ENCODE peak calls at places on chromosomes 2 and 18, in six cellular contexts. C is cardiac fibroblast, X is right cardiac atrium, N is mucosa of descending colon, P is AG09309, V is body of pancreas. K is an unnamed sample.

GRCh38 chr2:19819097-19820065 is 82.4 kb downstream of the TTC32 start:
- DNase-seq in X (peak), V (no peak), N (no peak), C (peak), P (peak), K (peak)

GRCh38 chr2:43524180-43524965 is 71.5 kb downstream of the THADA start:
- DNase-seq in C (no peak), X (no peak), N (no peak), P (no peak), V (no peak), K (peak)

GRCh38 chr18:79982736-79983135 is 5.6 kb downstream of the TXNL4A start:
- DNase-seq in V (peak), P (no peak), X (no peak), C (peak), N (no peak), K (no peak)

GRCh38 chr2:66436546-66436945 is 1.6 kb downstream of the MEIS1 start:
- DNase-seq in N (no peak), P (no peak), X (no peak), C (no peak), V (no peak), K (peak)

GRCh38 chr2:109210431-109211200 is 81.6 kb downstream of the SH3RF3 start:
- DNase-seq in X (peak), N (no peak), C (peak), V (no peak), P (no peak), K (no peak)

GRCh38 chr2:19902272-19902730 is 518 bp upstream of the TTC32 start:
- DNase-seq in P (no peak), V (no peak), N (no peak), C (peak), X (no peak), K (no peak)

GRCh38 chr2:126953483-126953882 is 54.8 kb downstream of the TEX51 start:
- DNase-seq in N (no peak), V (no peak), P (no peak), C (no peak), X (no peak), K (no peak)

GRCh38 chr2:241534701-241535375 is 23.7 kb upstream of the BOK start:
- DNase-seq in N (no peak), V (no peak), X (no peak), P (no peak), C (no peak), K (no peak)

GRCh38 chr2:128198666-128199065 is 107.7 kb downstream of the UGGT1 start:
- DNase-seq in X (peak), P (no peak), N (no peak), C (peak), V (no peak), K (peak)

GRCh38 chr18:11761553-11761952 is 72.5 kb downstream of the GNAL start:
- DNase-seq in N (no peak), V (no peak), P (no peak), X (no peak), C (no peak), K (no peak)

GRCh38 chr2:101374821-101375561 is 12.3 kb downstream of the CREG2 start:
- DNase-seq in P (no peak), C (no peak), N (no peak), V (no peak), X (no peak), K (no peak)

GRCh38 chr2:202717598-202718310 is 83.0 kb downstream of the FAM117B start:
- DNase-seq in V (no peak), P (no peak), C (no peak), N (no peak), X (no peak), K (no peak)

GRCh38 chr2:20618886-20619521 is 31.9 kb downstream of the HS1BP3 start:
- DNase-seq in V (no peak), N (peak), X (peak), P (no peak), C (no peak), K (no peak)

GRCh38 chr18:29083545-29083944 is 906.6 kb upstream of the CDH2 start:
- DNase-seq in N (no peak), C (peak), V (no peak), X (peak), P (no peak), K (no peak)

GRCh38 chr2:120434487-120434886 is 88.6 kb downstream of the INHBB start:
- DNase-seq in V (no peak), C (peak), P (peak), X (no peak), N (no peak), K (no peak)

GRCh38 chr2:178923546-178923945 is 116.3 kb upstream of the TTN start:
- DNase-seq in P (no peak), X (no peak), N (no peak), V (no peak), C (no peak), K (no peak)

GRCh38 chr2:201070966-201071304 is 536 bp downstream of the HYCC2 start:
- DNase-seq in X (no peak), N (no peak), P (no peak), C (peak), V (no peak), K (no peak)

GRCh38 chr2:127166221-127166860 is 53.8 kb downstream of the CYP27C1 start:
- DNase-seq in P (no peak), X (no peak), N (no peak), V (no peak), C (no peak), K (no peak)

GRCh38 chr2:118576109-118576855 is 271.2 kb downstream of the EN1 start:
- DNase-seq in C (no peak), P (no peak), X (peak), V (no peak), N (no peak), K (no peak)

GRCh38 chr2:104919127-104919526 is 65.2 kb downstream of the POU3F3 start:
- DNase-seq in P (no peak), V (no peak), C (no peak), X (no peak), N (no peak), K (peak)

GRCh38 chr18:56173542-56174220 is 464.7 kb downstream of the TXNL1 start:
- DNase-seq in P (peak), C (no peak), N (no peak), X (no peak), V (no peak), K (no peak)

GRCh38 chr2:136134126-136134525 is 16.2 kb upstream of the CXCR4 start:
- DNase-seq in N (no peak), V (no peak), P (no peak), C (no peak), X (no peak), K (no peak)

GRCh38 chr2:140362361-140362760 is 1582.2 kb upstream of the NXPH2 start:
- DNase-seq in N (no peak), X (no peak), C (no peak), P (no peak), V (no peak), K (no peak)

GRCh38 chr2:19543271-19544019 is 185.0 kb upstream of the OSR1 start:
- DNase-seq in C (peak), N (no peak), X (no peak), V (no peak), P (peak), K (no peak)

GRCh38 chr2:218217366-218218309 is 649 bp downstream of the ARPC2 start:
- DNase-seq in X (peak), N (peak), P (no peak), V (peak), C (peak), K (peak)

GRCh38 chr2:210162466-210163124 is 8.6 kb downstream of the KANSL1L start:
- DNase-seq in V (no peak), P (no peak), X (no peak), C (no peak), N (no peak), K (no peak)

GRCh38 chr18:21444465-21445023 is 156.0 kb downstream of the ESCO1 start:
- DNase-seq in P (peak), V (peak), N (no peak), X (no peak), C (peak), K (peak)

GRCh38 chr18:44156816-44157215 is 523.9 kb upstream of the SETBP1 start:
- DNase-seq in V (no peak), C (no peak), X (no peak), P (no peak), N (no peak), K (no peak)

GRCh38 chr18:9802175-9802747 is 83.5 kb upstream of the TXNDC2 start:
- DNase-seq in N (no peak), P (no peak), C (no peak), V (no peak), X (no peak), K (no peak)

GRCh38 chr2:240322231-240322955 is 113.1 kb upstream of the GPC1 start:
- DNase-seq in P (no peak), C (peak), V (no peak), X (no peak), N (no peak), K (no peak)

GRCh38 chr2:173451137-173451536 is 96.5 kb downstream of the CDCA7 start:
- DNase-seq in X (no peak), N (no peak), C (no peak), P (no peak), V (no peak), K (peak)

GRCh38 chr2:50018938-50019337 is 864.6 kb upstream of the FSHR start:
- DNase-seq in N (no peak), X (no peak), C (no peak), P (no peak), V (no peak), K (no peak)

GRCh38 chr2:207765541-207765940 is 4.2 kb downstream of the FZD5 start:
- DNase-seq in X (no peak), V (peak), P (no peak), N (no peak), C (no peak), K (no peak)

GRCh38 chr2:61949458-61950107 is 44.1 kb downstream of the COMMD1 start:
- DNase-seq in C (no peak), X (no peak), N (no peak), P (no peak), V (no peak), K (no peak)

GRCh38 chr2:8231909-8232308 is 449.9 kb upstream of the ID2 start:
- DNase-seq in X (no peak), P (no peak), C (no peak), V (no peak), N (no peak), K (no peak)

GRCh38 chr2:5322414-5322813 is 369.8 kb upstream of the SOX11 start:
- DNase-seq in X (no peak), V (no peak), P (no peak), N (no peak), C (no peak), K (no peak)

GRCh38 chr2:163736433-163737168 is 793 bp upstream of the FIGN start:
- DNase-seq in N (peak), V (peak), C (peak), P (no peak), X (peak), K (peak)

GRCh38 chr2:74653589-74653984 is 460 bp upstream of the SEMA4F start:
- DNase-seq in X (no peak), P (no peak), N (no peak), C (no peak), V (no peak), K (no peak)

GRCh38 chr2:74646829-74647482 is 1.2 kb downstream of the M1AP start:
- DNase-seq in X (no peak), P (no peak), C (no peak), N (no peak), V (no peak), K (no peak)

GRCh38 chr2:74646201-74646600 is 1.9 kb downstream of the M1AP start:
- DNase-seq in X (no peak), N (no peak), C (no peak), V (no peak), P (no peak), K (no peak)

GRCh38 chr2:74648009-74648443 is at the start of gene M1AP:
- DNase-seq in X (no peak), N (peak), P (no peak), V (no peak), C (no peak), K (no peak)
- H3K4me3 ChIP-seq in X (no peak), N (no peak), P (no peak), V (no peak), C (peak), K (no peak)

DNA sequence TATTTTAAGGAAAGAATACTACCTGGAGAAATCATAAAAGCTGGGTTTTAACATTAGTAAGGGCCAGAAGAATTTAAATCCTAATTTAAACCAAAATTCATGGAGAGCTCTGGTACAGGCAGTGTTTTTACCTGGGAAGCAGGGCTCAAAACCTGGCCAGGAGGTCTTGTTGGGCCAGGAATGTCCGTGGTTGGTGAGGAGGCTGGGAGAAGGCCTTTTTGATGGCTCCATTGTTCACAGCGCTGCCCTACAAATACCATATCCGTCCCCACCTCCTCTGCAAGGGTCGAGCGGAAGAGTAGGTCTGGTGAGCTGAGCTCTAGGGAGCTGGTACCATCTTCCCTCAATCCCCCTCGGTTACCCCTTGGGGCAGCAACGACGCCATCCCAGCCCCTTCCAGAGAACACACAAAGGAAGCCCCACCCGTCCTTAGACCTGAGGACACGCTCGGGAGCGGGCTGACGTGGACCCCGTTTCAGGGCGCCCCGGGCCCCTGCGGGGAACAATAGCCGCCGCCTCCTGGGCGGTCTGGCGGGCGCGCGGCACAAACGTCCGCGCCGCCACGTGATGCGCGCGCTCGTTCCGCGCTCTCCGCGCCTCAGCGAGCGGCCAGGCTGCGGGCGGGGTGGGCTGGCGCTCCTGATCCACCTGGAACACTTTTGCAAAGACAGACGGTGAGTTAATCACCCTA is 10.7 kb upstream of the HOXD1 start:
- DNase-seq in X (no peak), P (no peak), C (no peak), V (no peak), N (peak), K (no peak)
- H3K4me3 ChIP-seq in X (no peak), P (no peak), C (no peak), V (no peak), N (no peak), K (no peak)

GRCh38 chr2:196268538-196269338 is 97.4 kb upstream of the STK17B start:
- DNase-seq in C (no peak), N (no peak), P (no peak), V (no peak), X (no peak), K (no peak)
- H3K4me3 ChIP-seq in C (no peak), N (no peak), P (no peak), V (no peak), X (no peak), K (no peak)

GRCh38 chr2:24731040-24731439 is 62.2 kb downstream of the PTRHD1 start:
- DNase-seq in V (no peak), N (no peak), P (no peak), C (peak), X (no peak), K (no peak)
- H3K4me3 ChIP-seq in V (no peak), N (no peak), P (no peak), C (no peak), X (no peak), K (no peak)

DNA sequence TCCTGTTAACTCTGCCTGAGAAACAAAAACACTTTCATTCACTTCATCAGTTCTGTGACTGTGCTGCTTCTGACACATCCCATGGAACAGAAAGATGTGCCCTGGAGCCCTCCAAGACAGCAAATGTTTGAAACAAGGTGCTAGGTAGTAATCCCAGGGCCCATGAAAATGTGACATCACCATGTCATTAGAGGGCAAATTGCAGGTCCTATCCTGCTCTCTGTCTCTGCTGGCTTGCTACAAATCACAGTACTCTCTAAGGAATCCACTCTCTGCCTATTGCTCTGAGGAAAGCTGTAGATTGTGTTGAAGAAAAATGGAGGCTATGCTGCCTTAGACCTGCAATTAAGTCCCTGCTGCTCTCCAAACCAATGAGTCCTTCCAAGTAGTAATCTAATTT is 209.6 kb upstream of the PARD3B start:
- DNase-seq in X (no peak), P (no peak), C (no peak), N (no peak), V (no peak), K (peak)
- H3K4me3 ChIP-seq in X (no peak), P (no peak), C (no peak), N (no peak), V (no peak), K (no peak)

GRCh38 chr18:2988041-2988794 is 24.7 kb downstream of the LPIN2 start:
- DNase-seq in N (no peak), P (peak), V (no peak), X (no peak), C (peak), K (no peak)
- H3K4me3 ChIP-seq in N (no peak), P (no peak), V (no peak), X (no peak), C (no peak), K (no peak)

GRCh38 chr18:62403125-62403524 is 78.0 kb downstream of the TNFRSF11A start:
- DNase-seq in N (no peak), X (no peak), V (no peak), C (no peak), P (no peak), K (no peak)

GRCh38 chr18:62404881-62405280 is 79.8 kb downstream of the TNFRSF11A start:
- DNase-seq in C (no peak), X (no peak), N (no peak), V (no peak), P (no peak), K (no peak)

GRCh38 chr18:62409821-62410220 is 84.7 kb downstream of the TNFRSF11A start:
- DNase-seq in P (no peak), V (no peak), N (no peak), X (no peak), C (no peak), K (no peak)

GRCh38 chr18:62412248-62412979 is 87.3 kb downstream of the TNFRSF11A start:
- DNase-seq in V (no peak), X (no peak), N (no peak), P (no peak), C (no peak), K (no peak)

GRCh38 chr18:62407660-62408059 is 82.5 kb downstream of the TNFRSF11A start:
- DNase-seq in P (no peak), X (no peak), V (no peak), C (no peak), N (no peak), K (no peak)
- H3K4me3 ChIP-seq in P (no peak), X (no peak), V (no peak), C (no peak), N (no peak), K (no peak)